ENCODE peak calls at places on chromosome 15, in eight cellular contexts. X, R, O, Z, P, D, I and V are unnamed samples.

GRCh38 chr15:38890194-38890593 is 325.6 kb upstream of the RASGRP1 start:
- DNase-seq in D (no peak), R (no peak), O (no peak), I (no peak), Z (no peak), P (no peak), X (no peak), V (no peak)

GRCh38 chr15:62494144-62494543 is 329.1 kb upstream of the C2CD4B start:
- DNase-seq in O (no peak), I (no peak), R (no peak), X (no peak), D (no peak), P (no peak), Z (no peak), V (no peak)

GRCh38 chr15:71334874-71335273 is 219.6 kb downstream of the THSD4 start:
- DNase-seq in I (no peak), X (no peak), R (no peak), Z (no peak), D (no peak), O (no peak), P (no peak), V (no peak)

GRCh38 chr15:101449471-101450425 is 39.8 kb downstream of the PCSK6 start:
- DNase-seq in Z (peak; percentile 9), D (no peak), I (no peak), R (no peak), P (no peak), X (no peak), O (no peak), V (no peak)

GRCh38 chr15:68885070-68885469 is 45.3 kb upstream of the SPESP1 start:
- DNase-seq in R (no peak), I (no peak), X (no peak), Z (peak; percentile 90), D (no peak), P (peak; percentile 54), O (peak; percentile 90), V (no peak)

GRCh38 chr15:88383354-88383753 is 83.8 kb downstream of the MRPL46 start:
- DNase-seq in D (no peak), O (no peak), Z (no peak), I (no peak), X (no peak), R (no peak), P (no peak), V (peak; percentile 31)

GRCh38 chr15:66761723-66762595 is 59.9 kb downstream of the SMAD6 start:
- DNase-seq in Z (peak; percentile 57), R (no peak), O (peak; percentile 72), X (peak; percentile 53), P (peak; percentile 53), D (no peak), I (no peak), V (peak; percentile 8)

GRCh38 chr15:71638876-71639275 is 171.5 kb upstream of the NR2E3 start:
- DNase-seq in Z (no peak), D (no peak), O (no peak), X (no peak), P (no peak), R (no peak), I (no peak), V (no peak)

GRCh38 chr15:62564889-62565288 is 399.8 kb upstream of the C2CD4B start:
- DNase-seq in Z (no peak), R (no peak), I (no peak), X (no peak), P (no peak), D (no peak), O (no peak), V (no peak)

GRCh38 chr15:35705885-35706590 is 160.1 kb upstream of the DPH6 start:
- DNase-seq in Z (no peak), X (no peak), O (no peak), I (no peak), R (peak; percentile 20), D (no peak), P (no peak), V (peak; percentile 17)

GRCh38 chr15:66573719-66574641 is 8.2 kb upstream of the LCTL start:
- DNase-seq in X (no peak), Z (peak; percentile 68), R (no peak), O (no peak), D (no peak), I (no peak), P (no peak), V (no peak)

GRCh38 chr15:84824260-84824690 is 7.1 kb downstream of the ALPK3 start:
- DNase-seq in O (no peak), P (no peak), Z (peak; percentile 81), I (no peak), R (no peak), D (no peak), X (no peak), V (peak; percentile 63)

GRCh38 chr15:54082836-54083492 is 104.7 kb downstream of the UNC13C start:
- DNase-seq in D (no peak), O (peak; percentile 14), R (no peak), P (no peak), I (no peak), Z (peak; percentile 1), X (no peak), V (no peak)

GRCh38 chr15:101562428-101563059 is 73.0 kb upstream of the PCSK6 start:
- DNase-seq in P (no peak), R (no peak), Z (no peak), I (no peak), O (no peak), D (no peak), X (no peak), V (no peak)

GRCh38 chr15:66578286-66578875 is 12.6 kb upstream of the LCTL start:
- DNase-seq in P (no peak), Z (peak; percentile 76), D (no peak), R (no peak), X (peak; percentile 24), I (no peak), O (peak; percentile 73), V (no peak)

GRCh38 chr15:52180196-52180835 is 10.9 kb downstream of the GNB5 start:
- DNase-seq in D (peak; percentile 33), R (no peak), P (no peak), I (no peak), Z (no peak), X (no peak), O (no peak), V (no peak)

DNA sequence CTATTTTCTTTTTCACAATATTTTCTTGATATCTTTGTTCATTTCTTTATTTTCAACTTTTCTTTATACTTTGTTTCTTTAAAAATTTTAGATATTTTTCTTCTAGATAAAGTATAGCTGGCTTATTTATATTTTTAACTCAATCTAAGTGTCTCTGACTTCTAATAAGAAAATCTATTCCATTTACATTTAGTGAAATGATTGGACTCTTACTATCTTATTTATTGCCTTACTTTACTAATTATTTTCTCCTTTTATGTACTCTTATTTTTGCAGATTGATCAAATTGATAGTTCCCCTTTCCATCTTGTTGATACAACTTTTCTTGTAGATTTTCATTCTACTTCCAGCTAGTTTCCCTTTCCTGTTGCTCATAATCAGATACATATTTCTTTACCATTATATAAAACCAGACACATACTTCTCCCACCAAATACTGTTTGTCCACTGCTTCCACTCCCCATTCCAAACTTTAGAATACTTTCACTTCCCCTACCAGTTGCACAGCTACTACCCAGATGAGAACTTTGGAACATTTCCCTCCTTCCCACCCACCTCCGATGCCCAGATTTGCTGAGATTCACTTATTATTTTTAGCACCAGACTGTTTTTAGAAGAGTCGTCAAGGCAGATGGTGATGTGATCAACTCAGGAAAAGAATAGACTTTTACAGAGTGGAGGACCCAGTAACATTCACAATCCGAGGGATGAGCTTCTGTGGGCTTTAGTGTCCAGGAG is 151.5 kb downstream of the LIPC start:
- DNase-seq in D (no peak), O (no peak), X (no peak), R (no peak), Z (no peak), P (no peak), I (no peak), V (no peak)
- H3K9me3 ChIP-seq in D (no peaks in the 10 kb centered on the region), O (no peaks in the 10 kb centered on the region), X (no peaks in the 10 kb centered on the region), R (no peaks in the 10 kb centered on the region), Z (no peaks in the 10 kb centered on the region), P (peaks cover 3% of the 10 kb centered on the region), I (no peaks in the 10 kb centered on the region), V (no peaks in the 10 kb centered on the region)

DNA sequence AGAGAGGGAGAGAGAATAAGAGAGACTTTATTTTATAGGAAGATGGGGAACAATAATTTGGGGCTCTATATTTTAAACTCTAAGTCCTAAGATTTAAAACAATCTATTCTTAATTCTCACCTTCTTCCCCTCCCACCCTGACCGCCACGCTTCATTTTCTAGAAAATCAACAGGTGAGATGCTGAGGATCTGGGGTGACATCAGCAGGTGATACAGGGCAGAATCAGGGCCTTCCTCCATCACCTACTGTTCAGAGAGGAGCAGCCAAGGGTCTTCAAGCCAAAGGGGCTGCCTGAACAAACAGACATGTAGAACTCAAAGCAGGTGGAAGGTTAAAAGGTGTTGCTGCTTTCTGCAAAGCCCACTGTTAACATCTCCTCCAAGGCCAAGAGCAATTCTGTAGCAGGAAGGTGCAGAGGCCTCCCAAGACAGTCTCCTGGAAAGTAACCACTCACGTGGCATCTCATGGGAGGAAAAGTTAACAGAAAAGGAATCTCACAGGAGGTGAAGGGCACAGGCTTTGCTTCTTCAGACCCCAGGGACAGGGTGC is 183.6 kb upstream of the TLE3 start:
- DNase-seq in X (no peak), O (no peak), P (no peak), Z (no peak), I (no peak), R (no peak), D (no peak), V (no peak)
- H3K27ac ChIP-seq in X (no peak overlapping the region), O (no peak overlapping the region), P (no peak overlapping the region), Z (no peak overlapping the region), I (no peak overlapping the region), R (no peak overlapping the region), D (no peak overlapping the region), V (no peak overlapping the region)

DNA sequence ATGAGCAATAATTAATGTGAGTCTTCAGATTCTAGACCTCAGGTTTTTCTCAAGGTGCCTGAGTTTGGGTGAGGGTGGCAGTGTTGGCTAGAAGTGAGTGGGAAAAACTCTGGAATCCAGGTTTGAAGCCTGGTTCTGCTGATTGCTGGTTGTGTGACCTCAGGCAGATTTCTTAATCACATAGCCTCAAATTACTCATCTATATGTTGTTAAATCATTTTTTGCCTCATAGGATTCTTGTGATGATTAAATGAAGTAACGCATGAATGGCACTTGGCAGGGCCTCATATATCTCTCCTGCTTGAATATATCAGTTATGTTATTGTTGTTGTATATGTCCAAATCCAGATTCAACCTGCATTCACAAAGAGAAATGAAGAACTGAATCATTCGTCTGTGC is 60.5 kb downstream of the NR2F2 start:
- DNase-seq in R (no peak), D (no peak), Z (no peak), X (no peak), P (no peak), O (no peak), I (no peak), V (no peak)
- H3K27me3 ChIP-seq in R (no peaks in the 10 kb centered on the region), D (peaks cover 3% of the 10 kb centered on the region), Z (peaks cover 54% of the 10 kb centered on the region), X (no peaks in the 10 kb centered on the region), P (no peaks in the 10 kb centered on the region), O (no peaks in the 10 kb centered on the region), I (no peaks in the 10 kb centered on the region), V (peaks cover 12% of the 10 kb centered on the region)

DNA sequence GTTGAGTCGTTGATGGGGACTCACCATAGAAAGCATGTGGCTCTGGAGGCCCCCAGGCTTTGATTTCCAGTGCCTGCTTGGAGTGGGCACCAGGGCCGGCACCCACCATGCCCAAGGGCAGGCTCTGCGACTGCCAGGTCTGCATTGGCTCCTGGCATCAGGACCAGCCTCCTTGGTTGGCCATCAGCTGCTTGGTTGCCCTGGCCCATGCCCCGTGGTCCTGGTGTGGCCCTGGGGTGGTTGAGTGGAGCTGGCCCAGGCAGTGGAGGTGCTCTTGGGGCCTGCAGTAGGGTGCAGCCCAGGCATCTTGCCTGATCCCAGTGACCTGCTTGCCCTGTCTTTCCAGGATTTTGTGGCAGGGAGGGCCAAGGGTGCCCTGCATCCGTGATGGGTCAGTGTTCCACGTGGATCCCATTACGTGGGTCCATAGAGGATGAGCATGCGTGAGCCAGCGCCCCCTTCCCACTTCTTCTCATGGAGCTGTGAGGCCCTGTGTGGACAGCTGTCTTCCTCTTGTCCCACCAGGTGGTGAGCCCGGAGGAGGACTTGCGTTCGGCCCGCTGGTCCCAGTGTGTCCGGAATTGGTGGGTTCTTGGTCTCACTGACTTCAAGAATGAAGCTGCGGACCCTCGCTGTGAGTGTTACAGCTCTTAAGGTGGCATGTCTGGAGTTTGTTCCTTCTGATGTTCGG is 187.0 kb downstream of the UBE3A start:
- DNase-seq in D (no peak), R (peak; percentile 4), Z (no peak), P (no peak), I (no peak), X (peak; percentile 28), O (no peak), V (peak; percentile 5)
- H3K9me3 ChIP-seq in D (peaks cover 13% of the 10 kb centered on the region), R (no peaks in the 10 kb centered on the region), Z (no peaks in the 10 kb centered on the region), P (peaks cover 39% of the 10 kb centered on the region), I (peaks cover 89% of the 10 kb centered on the region), X (peaks cover 6% of the 10 kb centered on the region), O (peaks cover 6% of the 10 kb centered on the region), V (peaks cover 57% of the 10 kb centered on the region)